ENCODE peak calls at places on chromosomes 12 and 14, in seven cellular contexts. B, U, E, F, L, Q and Z are unnamed samples.
A peak's percentile ranks its signal among the peaks of the same experiment; 100 is the strongest.

GRCh38 chr12:24201258-24201970 is 251.9 kb upstream of the SOX5 start:
- DNase-seq in B (no peak), U (no peak), E (no peak), F (no peak), L (no peak), Q (no peak), Z (no peak)

GRCh38 chr12:77540097-77540496 is 290.6 kb upstream of the NAV3 start:
- DNase-seq in B (no peak), U (no peak), E (no peak), F (no peak), L (no peak), Q (no peak), Z (no peak)

GRCh38 chr14:89308232-89308959 is 108.6 kb downstream of the FOXN3 start:
- DNase-seq in B (no peak), U (no peak), E (no peak), F (peak; percentile 44), L (no peak), Q (no peak), Z (peak; percentile 31)

GRCh38 chr14:42715316-42715715 is 1108.6 kb downstream of the LRFN5 start:
- DNase-seq in B (no peak), U (no peak), E (no peak), F (no peak), L (no peak), Q (no peak), Z (no peak)

GRCh38 chr14:38522724-38523123 is 266.8 kb upstream of the CLEC14A start:
- DNase-seq in B (no peak), U (no peak), E (no peak), F (no peak), L (no peak), Q (no peak), Z (no peak)

GRCh38 chr12:53999596-54000104 is 311 bp upstream of the HOXC9 start:
- DNase-seq in B (peak; percentile 88), U (no peak), E (no peak), F (peak; percentile 63), L (no peak), Q (no peak), Z (peak; percentile 77)

GRCh38 chr12:92899388-92900001 is 29.6 kb downstream of the EEA1 start:
- DNase-seq in B (peak; percentile 8), U (no peak), E (no peak), F (peak; percentile 94), L (no peak), Q (peak; percentile 69), Z (peak; percentile 9)

GRCh38 chr12:49565956-49566265 is 2.0 kb downstream of the MCRS1 start:
- DNase-seq in B (no peak), U (no peak), E (no peak), F (no peak), L (no peak), Q (no peak), Z (no peak)

GRCh38 chr12:4849024-4849594 is 60.6 kb upstream of the KCNA1 start:
- DNase-seq in B (peak; percentile 54), U (no peak), E (no peak), F (peak; percentile 19), L (no peak), Q (no peak), Z (no peak)

GRCh38 chr12:13223176-13223806 is 26.8 kb downstream of the EMP1 start:
- DNase-seq in B (no peak), U (no peak), E (no peak), F (no peak), L (no peak), Q (no peak), Z (no peak)

GRCh38 chr12:59079472-59079871 is 159.2 kb upstream of the LRIG3 start:
- DNase-seq in B (no peak), U (no peak), E (no peak), F (no peak), L (no peak), Q (no peak), Z (no peak)

GRCh38 chr12:32666510-32666909 is 12.6 kb upstream of the DNM1L start:
- DNase-seq in B (no peak), U (no peak), E (no peak), F (no peak), L (no peak), Q (no peak), Z (no peak)

GRCh38 chr12:90936230-90937005 is 18.6 kb downstream of the CCER1 start:
- DNase-seq in B (no peak), U (no peak), E (no peak), F (no peak), L (no peak), Q (no peak), Z (peak; percentile 16)

GRCh38 chr12:31759621-31760459 is 31.0 kb upstream of the AMN1 start:
- DNase-seq in B (no peak), U (no peak), E (no peak), F (no peak), L (no peak), Q (no peak), Z (no peak)

GRCh38 chr12:88578274-88578673 is 2.0 kb downstream of the KITLG start:
- DNase-seq in B (no peak), U (no peak), E (no peak), F (no peak), L (no peak), Q (no peak), Z (no peak)

GRCh38 chr14:22390824-22391461 is 198.1 kb downstream of the DAD1 start:
- DNase-seq in B (no peak), U (no peak), E (no peak), F (no peak), L (no peak), Q (no peak), Z (no peak)

GRCh38 chr12:58967551-58967950 is 47.2 kb upstream of the LRIG3 start:
- DNase-seq in B (no peak), U (no peak), E (no peak), F (no peak), L (no peak), Q (no peak), Z (no peak)

GRCh38 chr12:129069886-129070285 is 216.6 kb downstream of the GLT1D1 start:
- DNase-seq in B (no peak), U (no peak), E (no peak), F (no peak), L (no peak), Q (no peak), Z (no peak)

GRCh38 chr14:57998731-57999130 is 132.8 kb upstream of the SLC35F4 start:
- DNase-seq in B (no peak), U (no peak), E (no peak), F (no peak), L (no peak), Q (no peak), Z (no peak)

GRCh38 chr12:41045509-41045908 is 142.6 kb upstream of the PDZRN4 start:
- DNase-seq in B (no peak), U (no peak), E (no peak), F (no peak), L (no peak), Q (no peak), Z (no peak)
- H3K4me1 ChIP-seq in B (no peaks in the 10 kb centered on the region), U (no peaks in the 10 kb centered on the region), E (no peaks in the 10 kb centered on the region), F (no peaks in the 10 kb centered on the region), L (no peaks in the 10 kb centered on the region), Q (no peaks in the 10 kb centered on the region), Z (no peaks in the 10 kb centered on the region)

DNA sequence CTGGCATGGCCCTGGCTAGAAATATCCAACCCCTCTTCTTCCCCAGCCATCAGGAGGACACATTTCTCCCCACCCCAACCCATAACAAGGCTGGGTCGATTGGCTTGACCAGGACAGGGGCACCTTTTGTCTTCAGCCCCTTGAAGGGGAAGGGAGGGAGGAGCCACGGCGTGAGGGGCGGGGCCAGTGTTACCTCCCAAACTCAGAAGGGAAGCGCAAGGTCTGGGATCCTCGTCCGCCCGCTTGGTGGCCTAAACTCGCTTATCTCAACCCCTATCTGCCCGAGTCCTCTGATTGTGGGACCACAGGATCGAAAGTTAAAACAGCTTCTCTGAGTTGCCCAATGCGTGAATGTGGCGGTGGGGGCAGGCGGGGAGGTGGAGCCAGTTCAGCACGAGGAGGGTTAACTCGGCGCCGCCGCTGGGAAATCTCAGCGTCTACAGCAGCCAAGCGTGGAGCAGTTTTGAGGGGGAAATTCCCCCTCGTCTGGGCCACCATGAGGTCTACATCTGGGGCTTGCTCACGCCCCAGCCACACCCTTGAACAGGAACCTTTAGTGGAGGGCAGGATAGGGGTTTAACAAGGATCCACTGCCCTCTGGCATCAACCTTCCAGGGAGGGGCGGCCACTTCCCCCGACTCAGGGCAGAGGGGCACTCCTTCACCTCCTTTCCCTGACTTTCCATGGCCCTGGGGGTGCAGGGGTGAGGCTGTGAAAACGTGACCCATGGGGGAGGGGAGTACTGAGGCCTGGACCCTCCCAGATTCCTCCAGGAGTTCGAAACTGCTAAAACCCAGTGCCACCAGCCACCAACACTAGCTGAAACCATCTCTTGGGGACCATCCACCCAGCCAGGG is 745 bp downstream of the STAT6 start:
- DNase-seq in B (peak; percentile 15), U (no peak), E (peak; percentile 41), F (peak; percentile 79), L (peak; percentile 71), Q (peak; percentile 70), Z (no peak)
- H3K4me1 ChIP-seq in B (peaks cover 9% of the 10 kb centered on the region), U (peaks cover 32% of the 10 kb centered on the region), E (peaks cover 24% of the 10 kb centered on the region), F (peaks cover 12% of the 10 kb centered on the region), L (peaks cover 32% of the 10 kb centered on the region), Q (no peaks in the 10 kb centered on the region), Z (peaks cover 7% of the 10 kb centered on the region)

GRCh38 chr14:99550387-99550992 is 53.5 kb downstream of the CCDC85C start:
- DNase-seq in B (no peak), U (no peak), E (no peak), F (no peak), L (no peak), Q (no peak), Z (no peak)

GRCh38 chr14:99554184-99554583 is 49.8 kb downstream of the CCDC85C start:
- DNase-seq in B (no peak), U (no peak), E (no peak), F (peak; percentile 79), L (no peak), Q (no peak), Z (no peak)

GRCh38 chr14:99552021-99552553 is 51.9 kb downstream of the CCDC85C start:
- DNase-seq in B (no peak), U (no peak), E (no peak), F (no peak), L (no peak), Q (no peak), Z (no peak)

GRCh38 chr14:99551034-99551922 is 52.7 kb downstream of the CCDC85C start:
- DNase-seq in B (no peak), U (no peak), E (no peak), F (no peak), L (no peak), Q (no peak), Z (no peak)

DNA sequence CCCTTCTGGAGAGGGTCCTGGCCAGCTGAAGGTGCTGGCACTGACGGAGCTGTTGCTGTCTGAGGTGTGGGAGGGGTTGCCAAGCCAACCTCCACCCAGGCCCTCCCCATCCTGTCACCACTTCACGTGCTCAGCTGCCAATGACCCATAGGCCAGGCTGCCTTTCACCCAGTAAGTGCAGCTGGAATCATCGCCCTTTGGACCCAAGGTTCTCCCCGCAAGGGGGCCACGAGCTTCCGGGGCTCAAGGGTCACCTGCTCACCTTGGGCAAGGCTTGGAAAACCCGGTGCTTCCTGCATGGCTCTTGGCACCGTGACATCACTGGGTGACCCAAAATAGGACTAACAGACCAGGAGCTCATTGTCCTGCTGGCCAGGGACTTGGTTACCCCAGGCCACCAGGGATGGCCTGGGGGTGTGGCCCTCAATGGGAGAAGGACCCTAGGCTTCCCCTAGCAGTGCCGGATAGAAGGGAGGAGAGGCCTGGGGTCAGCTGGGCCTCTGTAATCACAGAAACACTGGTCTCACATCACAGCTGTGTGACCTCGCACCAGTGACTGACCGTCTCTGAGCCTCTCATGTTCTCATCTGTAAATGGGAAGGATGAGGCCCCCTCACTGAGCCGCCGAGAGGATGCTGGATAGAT is 51.3 kb downstream of the CCDC85C start:
- DNase-seq in B (no peak), U (no peak), E (no peak), F (no peak), L (no peak), Q (no peak), Z (no peak)
- H3K4me1 ChIP-seq in B (peaks cover 71% of the 10 kb centered on the region), U (peaks cover 15% of the 10 kb centered on the region), E (no peaks in the 10 kb centered on the region), F (peaks cover 44% of the 10 kb centered on the region), L (no peaks in the 10 kb centered on the region), Q (no peaks in the 10 kb centered on the region), Z (peaks cover 18% of the 10 kb centered on the region)

GRCh38 chr12:46391630-46392029 is 19.1 kb upstream of the SLC38A2 start:
- DNase-seq in B (no peak), U (no peak), E (no peak), F (no peak), L (no peak), Q (no peak), Z (no peak)
- H3K4me1 ChIP-seq in B (peaks cover 6% of the 10 kb centered on the region), U (peaks cover 41% of the 10 kb centered on the region), E (peaks cover 24% of the 10 kb centered on the region), F (peaks cover 6% of the 10 kb centered on the region), L (no peaks in the 10 kb centered on the region), Q (peaks cover 9% of the 10 kb centered on the region), Z (peaks cover 18% of the 10 kb centered on the region)